ENCODE peak calls at places on chromosomes 16 and 17, in eight cellular contexts. One of them, this sample, is unnamed.

GRCh38 chr16:3182608-3183444 is 5.2 kb upstream of the OR1F1 start:
- DNase-seq in NCI-H1105: no peak
- DNase-seq in stimulated activated CD8-positive, alpha-beta memory T cell treated with anti-CD3 and anti-CD28 coated beads, Interleukin-7, amount 100 ng/mL, for 24 hours: no peak
- DNase-seq in T-helper 9 cell: no peak
- DNase-seq in HTR-8/SVneo: no peak
- DNase-seq in thoracic aorta: no peak
- DNase-seq in left cardiac atrium: no peak
- DNase-seq in T-cell: peak; percentile 43
- DNase-seq in this sample: peak; percentile 82

GRCh38 chr17:3636154-3636907 is at the start of the genes CTNS and SHPK:
- DNase-seq in NCI-H1105: peak; percentile 82
- DNase-seq in stimulated activated CD8-positive, alpha-beta memory T cell treated with anti-CD3 and anti-CD28 coated beads, Interleukin-7, amount 100 ng/mL, for 24 hours: peak; percentile 88
- DNase-seq in T-helper 9 cell: peak; percentile 92
- DNase-seq in HTR-8/SVneo: peak; percentile 99
- DNase-seq in thoracic aorta: peak; percentile 90
- DNase-seq in left cardiac atrium: peak; percentile 98
- DNase-seq in T-cell: peak; percentile 95
- DNase-seq in this sample: peak; percentile 87

GRCh38 chr17:11608396-11608795 is 10.1 kb downstream of the DNAH9 start:
- DNase-seq in NCI-H1105: no peak
- DNase-seq in stimulated activated CD8-positive, alpha-beta memory T cell treated with anti-CD3 and anti-CD28 coated beads, Interleukin-7, amount 100 ng/mL, for 24 hours: no peak
- DNase-seq in T-helper 9 cell: no peak
- DNase-seq in HTR-8/SVneo: no peak
- DNase-seq in thoracic aorta: no peak
- DNase-seq in left cardiac atrium: peak; percentile 61
- DNase-seq in T-cell: no peak
- DNase-seq in this sample: no peak

GRCh38 chr17:76145231-76146052 is 4.4 kb upstream of the FOXJ1 start:
- DNase-seq in NCI-H1105: no peak
- DNase-seq in stimulated activated CD8-positive, alpha-beta memory T cell treated with anti-CD3 and anti-CD28 coated beads, Interleukin-7, amount 100 ng/mL, for 24 hours: no peak
- DNase-seq in T-helper 9 cell: peak; percentile 41
- DNase-seq in HTR-8/SVneo: no peak
- DNase-seq in thoracic aorta: no peak
- DNase-seq in left cardiac atrium: no peak
- DNase-seq in T-cell: peak; percentile 58
- DNase-seq in this sample: no peak

GRCh38 chr16:74073471-74073870 is 223.1 kb upstream of the PSMD7 start:
- DNase-seq in NCI-H1105: no peak
- DNase-seq in stimulated activated CD8-positive, alpha-beta memory T cell treated with anti-CD3 and anti-CD28 coated beads, Interleukin-7, amount 100 ng/mL, for 24 hours: no peak
- DNase-seq in T-helper 9 cell: no peak
- DNase-seq in HTR-8/SVneo: no peak
- DNase-seq in thoracic aorta: no peak
- DNase-seq in left cardiac atrium: no peak
- DNase-seq in T-cell: no peak
- DNase-seq in this sample: no peak

GRCh38 chr17:59426031-59426430 is 94.6 kb downstream of the YPEL2 start:
- DNase-seq in NCI-H1105: no peak
- DNase-seq in stimulated activated CD8-positive, alpha-beta memory T cell treated with anti-CD3 and anti-CD28 coated beads, Interleukin-7, amount 100 ng/mL, for 24 hours: no peak
- DNase-seq in T-helper 9 cell: no peak
- DNase-seq in HTR-8/SVneo: no peak
- DNase-seq in thoracic aorta: no peak
- DNase-seq in left cardiac atrium: no peak
- DNase-seq in T-cell: no peak
- DNase-seq in this sample: no peak

GRCh38 chr17:43644081-43644480 is 17.6 kb downstream of the MEOX1 start:
- DNase-seq in NCI-H1105: no peak
- DNase-seq in stimulated activated CD8-positive, alpha-beta memory T cell treated with anti-CD3 and anti-CD28 coated beads, Interleukin-7, amount 100 ng/mL, for 24 hours: no peak
- DNase-seq in T-helper 9 cell: no peak
- DNase-seq in HTR-8/SVneo: no peak
- DNase-seq in thoracic aorta: no peak
- DNase-seq in left cardiac atrium: no peak
- DNase-seq in T-cell: no peak
- DNase-seq in this sample: no peak

GRCh38 chr17:1735418-1735817 is 7.3 kb upstream of the SERPINF2 start:
- DNase-seq in NCI-H1105: no peak
- DNase-seq in stimulated activated CD8-positive, alpha-beta memory T cell treated with anti-CD3 and anti-CD28 coated beads, Interleukin-7, amount 100 ng/mL, for 24 hours: no peak
- DNase-seq in T-helper 9 cell: no peak
- DNase-seq in HTR-8/SVneo: no peak
- DNase-seq in thoracic aorta: no peak
- DNase-seq in left cardiac atrium: peak; percentile 13
- DNase-seq in T-cell: no peak
- DNase-seq in this sample: no peak

GRCh38 chr17:1312261-1312870 is 32.9 kb downstream of the TRARG1 start:
- DNase-seq in NCI-H1105: peak; percentile 9
- DNase-seq in stimulated activated CD8-positive, alpha-beta memory T cell treated with anti-CD3 and anti-CD28 coated beads, Interleukin-7, amount 100 ng/mL, for 24 hours: no peak
- DNase-seq in T-helper 9 cell: no peak
- DNase-seq in HTR-8/SVneo: no peak
- DNase-seq in thoracic aorta: no peak
- DNase-seq in left cardiac atrium: no peak
- DNase-seq in T-cell: no peak
- DNase-seq in this sample: no peak

GRCh38 chr16:10745856-10746255 is 2.2 kb downstream of the NUBP1 start:
- DNase-seq in NCI-H1105: no peak
- DNase-seq in stimulated activated CD8-positive, alpha-beta memory T cell treated with anti-CD3 and anti-CD28 coated beads, Interleukin-7, amount 100 ng/mL, for 24 hours: no peak
- DNase-seq in T-helper 9 cell: no peak
- DNase-seq in HTR-8/SVneo: no peak
- DNase-seq in thoracic aorta: no peak
- DNase-seq in left cardiac atrium: no peak
- DNase-seq in T-cell: no peak
- DNase-seq in this sample: no peak

GRCh38 chr16:67311607-67312449 is 14.7 kb downstream of the KCTD19 start:
- DNase-seq in NCI-H1105: no peak
- DNase-seq in stimulated activated CD8-positive, alpha-beta memory T cell treated with anti-CD3 and anti-CD28 coated beads, Interleukin-7, amount 100 ng/mL, for 24 hours: peak; percentile 52
- DNase-seq in T-helper 9 cell: no peak
- DNase-seq in HTR-8/SVneo: peak; percentile 97
- DNase-seq in thoracic aorta: peak; percentile 31
- DNase-seq in left cardiac atrium: peak; percentile 70
- DNase-seq in T-cell: no peak
- DNase-seq in this sample: peak; percentile 99

GRCh38 chr16:87372305-87372704 is 11.3 kb downstream of the FBXO31 start:
- DNase-seq in NCI-H1105: no peak
- DNase-seq in stimulated activated CD8-positive, alpha-beta memory T cell treated with anti-CD3 and anti-CD28 coated beads, Interleukin-7, amount 100 ng/mL, for 24 hours: no peak
- DNase-seq in T-helper 9 cell: no peak
- DNase-seq in HTR-8/SVneo: no peak
- DNase-seq in thoracic aorta: no peak
- DNase-seq in left cardiac atrium: no peak
- DNase-seq in T-cell: no peak
- DNase-seq in this sample: no peak

GRCh38 chr16:66255647-66256046 is 110.8 kb upstream of the CDH5 start:
- DNase-seq in NCI-H1105: no peak
- DNase-seq in stimulated activated CD8-positive, alpha-beta memory T cell treated with anti-CD3 and anti-CD28 coated beads, Interleukin-7, amount 100 ng/mL, for 24 hours: no peak
- DNase-seq in T-helper 9 cell: no peak
- DNase-seq in HTR-8/SVneo: no peak
- DNase-seq in thoracic aorta: no peak
- DNase-seq in left cardiac atrium: no peak
- DNase-seq in T-cell: no peak
- DNase-seq in this sample: no peak

GRCh38 chr17:58344047-58344790 is 7.8 kb downstream of the SUPT4H1 start:
- DNase-seq in NCI-H1105: no peak
- DNase-seq in stimulated activated CD8-positive, alpha-beta memory T cell treated with anti-CD3 and anti-CD28 coated beads, Interleukin-7, amount 100 ng/mL, for 24 hours: no peak
- DNase-seq in T-helper 9 cell: peak; percentile 74
- DNase-seq in HTR-8/SVneo: no peak
- DNase-seq in thoracic aorta: no peak
- DNase-seq in left cardiac atrium: no peak
- DNase-seq in T-cell: peak; percentile 82
- DNase-seq in this sample: no peak

GRCh38 chr16:27370318-27370717 is 31.7 kb upstream of the IL21R start:
- DNase-seq in NCI-H1105: no peak
- DNase-seq in stimulated activated CD8-positive, alpha-beta memory T cell treated with anti-CD3 and anti-CD28 coated beads, Interleukin-7, amount 100 ng/mL, for 24 hours: no peak
- DNase-seq in T-helper 9 cell: no peak
- DNase-seq in HTR-8/SVneo: no peak
- DNase-seq in thoracic aorta: no peak
- DNase-seq in left cardiac atrium: no peak
- DNase-seq in T-cell: no peak
- DNase-seq in this sample: no peak

GRCh38 chr17:35630530-35631148 is 43.5 kb downstream of the AP2B1 start:
- DNase-seq in NCI-H1105: no peak
- DNase-seq in stimulated activated CD8-positive, alpha-beta memory T cell treated with anti-CD3 and anti-CD28 coated beads, Interleukin-7, amount 100 ng/mL, for 24 hours: no peak
- DNase-seq in T-helper 9 cell: no peak
- DNase-seq in HTR-8/SVneo: peak; percentile 19
- DNase-seq in thoracic aorta: no peak
- DNase-seq in left cardiac atrium: no peak
- DNase-seq in T-cell: no peak
- DNase-seq in this sample: peak; percentile 85

GRCh38 chr17:59330314-59330942 is 1.0 kb upstream of the YPEL2 start:
- DNase-seq in NCI-H1105: no peak
- DNase-seq in stimulated activated CD8-positive, alpha-beta memory T cell treated with anti-CD3 and anti-CD28 coated beads, Interleukin-7, amount 100 ng/mL, for 24 hours: no peak
- DNase-seq in T-helper 9 cell: no peak
- DNase-seq in HTR-8/SVneo: no peak
- DNase-seq in thoracic aorta: no peak
- DNase-seq in left cardiac atrium: peak; percentile 49
- DNase-seq in T-cell: no peak
- DNase-seq in this sample: peak; percentile 46

GRCh38 chr17:41777579-41778188 is 8.8 kb downstream of the JUP start:
- DNase-seq in NCI-H1105: peak; percentile 58
- DNase-seq in stimulated activated CD8-positive, alpha-beta memory T cell treated with anti-CD3 and anti-CD28 coated beads, Interleukin-7, amount 100 ng/mL, for 24 hours: no peak
- DNase-seq in T-helper 9 cell: no peak
- DNase-seq in HTR-8/SVneo: peak; percentile 86
- DNase-seq in thoracic aorta: no peak
- DNase-seq in left cardiac atrium: peak; percentile 88
- DNase-seq in T-cell: no peak
- DNase-seq in this sample: peak; percentile 72

GRCh38 chr17:16475196-16475704 is 16.7 kb downstream of the LRRC75A start:
- DNase-seq in NCI-H1105: no peak
- DNase-seq in stimulated activated CD8-positive, alpha-beta memory T cell treated with anti-CD3 and anti-CD28 coated beads, Interleukin-7, amount 100 ng/mL, for 24 hours: no peak
- DNase-seq in T-helper 9 cell: no peak
- DNase-seq in HTR-8/SVneo: no peak
- DNase-seq in thoracic aorta: no peak
- DNase-seq in left cardiac atrium: no peak
- DNase-seq in T-cell: no peak
- DNase-seq in this sample: no peak